ENCODE peak calls at places on chromosomes 12 and 14, in six cellular contexts. One of them, this sample, is unnamed. For H3K27me3, the result is how much of the 10 kb centered on the place peaks cover.

GRCh38 chr12:62873116-62873825 is 61.7 kb downstream of the PPM1H start:
- DNase-seq in upper lobe of right lung: no peak
- DNase-seq in GM23248: no peak
- DNase-seq in H7: no peak
- DNase-seq in uterus: no peak
- DNase-seq in mammary epithelial cell: no peak
- DNase-seq in this sample: no peak

GRCh38 chr14:77376380-77376770 is 519 bp downstream of the TMED8 start:
- DNase-seq in upper lobe of right lung: peak
- DNase-seq in GM23248: peak
- DNase-seq in H7: peak
- DNase-seq in uterus: peak
- DNase-seq in mammary epithelial cell: no peak
- DNase-seq in this sample: no peak

GRCh38 chr12:51548241-51548640 is 42.8 kb upstream of the SCN8A start:
- DNase-seq in upper lobe of right lung: no peak
- DNase-seq in GM23248: no peak
- DNase-seq in H7: no peak
- DNase-seq in uterus: no peak
- DNase-seq in mammary epithelial cell: no peak
- DNase-seq in this sample: no peak

GRCh38 chr14:28603606-28604005 is 163.0 kb upstream of the FOXG1 start:
- DNase-seq in upper lobe of right lung: no peak
- DNase-seq in GM23248: no peak
- DNase-seq in H7: no peak
- DNase-seq in uterus: no peak
- DNase-seq in mammary epithelial cell: peak
- DNase-seq in this sample: no peak

GRCh38 chr12:98578821-98579220 is 14.7 kb upstream of the SLC25A3 start:
- DNase-seq in upper lobe of right lung: no peak
- DNase-seq in GM23248: peak
- DNase-seq in H7: no peak
- DNase-seq in uterus: no peak
- DNase-seq in mammary epithelial cell: peak
- DNase-seq in this sample: no peak

GRCh38 chr12:62332598-62332997 is 72.4 kb downstream of the USP15 start:
- DNase-seq in upper lobe of right lung: no peak
- DNase-seq in GM23248: peak
- DNase-seq in H7: no peak
- DNase-seq in uterus: no peak
- DNase-seq in mammary epithelial cell: peak
- DNase-seq in this sample: no peak

GRCh38 chr14:98859301-98859700 is 412.7 kb downstream of the BCL11B start:
- DNase-seq in upper lobe of right lung: no peak
- DNase-seq in GM23248: no peak
- DNase-seq in H7: no peak
- DNase-seq in uterus: no peak
- DNase-seq in mammary epithelial cell: no peak
- DNase-seq in this sample: no peak

GRCh38 chr12:31118831-31119530 is 45.3 kb downstream of the DDX11 start:
- DNase-seq in upper lobe of right lung: no peak
- DNase-seq in GM23248: no peak
- DNase-seq in H7: peak
- DNase-seq in uterus: peak
- DNase-seq in mammary epithelial cell: no peak
- DNase-seq in this sample: no peak

GRCh38 chr14:95365401-95365800 is 45.7 kb upstream of the CLMN start:
- DNase-seq in upper lobe of right lung: no peak
- DNase-seq in GM23248: no peak
- DNase-seq in H7: no peak
- DNase-seq in uterus: no peak
- DNase-seq in mammary epithelial cell: no peak
- DNase-seq in this sample: no peak

GRCh38 chr12:14779834-14780233 is 23.4 kb downstream of the WBP11 start:
- DNase-seq in upper lobe of right lung: no peak
- DNase-seq in GM23248: no peak
- DNase-seq in H7: no peak
- DNase-seq in uterus: no peak
- DNase-seq in mammary epithelial cell: no peak
- DNase-seq in this sample: no peak

GRCh38 chr12:54341343-54341742 is 16.4 kb downstream of the COPZ1 start:
- DNase-seq in upper lobe of right lung: no peak
- DNase-seq in GM23248: no peak
- DNase-seq in H7: no peak
- DNase-seq in uterus: no peak
- DNase-seq in mammary epithelial cell: no peak
- DNase-seq in this sample: no peak

GRCh38 chr14:65949711-65950516 is 536.3 kb upstream of the CCDC196 start:
- DNase-seq in upper lobe of right lung: peak
- DNase-seq in GM23248: peak
- DNase-seq in H7: no peak
- DNase-seq in uterus: peak
- DNase-seq in mammary epithelial cell: peak
- DNase-seq in this sample: no peak

GRCh38 chr14:100800041-100800440 is 25.9 kb upstream of the MEG3 start:
- DNase-seq in upper lobe of right lung: no peak
- DNase-seq in GM23248: no peak
- DNase-seq in H7: no peak
- DNase-seq in uterus: no peak
- DNase-seq in mammary epithelial cell: no peak
- DNase-seq in this sample: no peak

GRCh38 chr14:95156153-95156764 is 1.1 kb downstream of the DICER1 start:
- DNase-seq in upper lobe of right lung: no peak
- DNase-seq in GM23248: peak
- DNase-seq in H7: peak
- DNase-seq in uterus: no peak
- DNase-seq in mammary epithelial cell: peak
- DNase-seq in this sample: no peak

GRCh38 chr12:110093631-110094311 is 30.4 kb upstream of the IFT81 start:
- DNase-seq in upper lobe of right lung: no peak
- DNase-seq in GM23248: no peak
- DNase-seq in H7: no peak
- DNase-seq in uterus: no peak
- DNase-seq in mammary epithelial cell: no peak
- DNase-seq in this sample: no peak

GRCh38 chr14:100486025-100486828 is 101.0 kb downstream of the BEGAIN start:
- DNase-seq in upper lobe of right lung: peak
- DNase-seq in GM23248: peak
- DNase-seq in H7: peak
- DNase-seq in uterus: peak
- DNase-seq in mammary epithelial cell: peak
- DNase-seq in this sample: peak

GRCh38 chr12:62190921-62191746 is 69.1 kb upstream of the USP15 start:
- DNase-seq in upper lobe of right lung: peak
- DNase-seq in GM23248: peak
- DNase-seq in H7: peak
- DNase-seq in uterus: no peak
- DNase-seq in mammary epithelial cell: no peak
- DNase-seq in this sample: no peak

GRCh38 chr12:31006416-31007152 is 67.1 kb upstream of the DDX11 start:
- DNase-seq in upper lobe of right lung: peak
- DNase-seq in GM23248: no peak
- DNase-seq in H7: no peak
- DNase-seq in uterus: peak
- DNase-seq in mammary epithelial cell: no peak
- DNase-seq in this sample: no peak

GRCh38 chr12:108955225-108955835 is 65.5 kb downstream of the SVOP start:
- DNase-seq in upper lobe of right lung: no peak
- DNase-seq in GM23248: peak
- DNase-seq in H7: no peak
- DNase-seq in uterus: no peak
- DNase-seq in mammary epithelial cell: peak
- DNase-seq in this sample: no peak

GRCh38 chr12:38983117-38983571 is 77.8 kb upstream of the CPNE8 start:
- DNase-seq in upper lobe of right lung: no peak
- DNase-seq in GM23248: no peak
- DNase-seq in H7: no peak
- DNase-seq in uterus: no peak
- DNase-seq in mammary epithelial cell: peak
- DNase-seq in this sample: no peak

GRCh38 chr14:71380271-71380670 is 473.0 kb downstream of the PCNX1 start:
- DNase-seq in upper lobe of right lung: no peak
- DNase-seq in GM23248: peak
- DNase-seq in H7: no peak
- DNase-seq in uterus: no peak
- DNase-seq in mammary epithelial cell: no peak
- DNase-seq in this sample: no peak

GRCh38 chr12:114670257-114670955 is 13.6 kb downstream of the TBX3 start:
- DNase-seq in upper lobe of right lung: no peak
- DNase-seq in GM23248: peak
- DNase-seq in H7: no peak
- DNase-seq in uterus: no peak
- DNase-seq in mammary epithelial cell: peak
- DNase-seq in this sample: no peak
- H3K27me3 ChIP-seq in upper lobe of right lung: half or more
- H3K27me3 ChIP-seq in GM23248: under half
- H3K27me3 ChIP-seq in H7: half or more
- H3K27me3 ChIP-seq in uterus: under half
- H3K27me3 ChIP-seq in mammary epithelial cell: under half
- H3K27me3 ChIP-seq in this sample: under half

GRCh38 chr12:49538740-49539403 is at the start of gene KCNH3:
- DNase-seq in upper lobe of right lung: peak
- DNase-seq in GM23248: peak
- DNase-seq in H7: peak
- DNase-seq in uterus: peak
- DNase-seq in mammary epithelial cell: peak
- DNase-seq in this sample: no peak
- H3K27me3 ChIP-seq in upper lobe of right lung: under half
- H3K27me3 ChIP-seq in GM23248: under half
- H3K27me3 ChIP-seq in H7: half or more
- H3K27me3 ChIP-seq in uterus: under half
- H3K27me3 ChIP-seq in mammary epithelial cell: under half
- H3K27me3 ChIP-seq in this sample: under half

GRCh38 chr12:106580671-106581508 is 1.9 kb upstream of the RFX4 start:
- DNase-seq in upper lobe of right lung: no peak
- DNase-seq in GM23248: no peak
- DNase-seq in H7: peak
- DNase-seq in uterus: no peak
- DNase-seq in mammary epithelial cell: no peak
- DNase-seq in this sample: no peak
- H3K27me3 ChIP-seq in upper lobe of right lung: half or more
- H3K27me3 ChIP-seq in GM23248: half or more
- H3K27me3 ChIP-seq in H7: half or more
- H3K27me3 ChIP-seq in uterus: half or more
- H3K27me3 ChIP-seq in mammary epithelial cell: half or more
- H3K27me3 ChIP-seq in this sample: under half

GRCh38 chr12:52716061-52716460 is 12.7 kb upstream of the KRT77 start:
- DNase-seq in upper lobe of right lung: no peak
- DNase-seq in GM23248: no peak
- DNase-seq in H7: no peak
- DNase-seq in uterus: no peak
- DNase-seq in mammary epithelial cell: no peak
- DNase-seq in this sample: no peak

GRCh38 chr12:52713960-52714886 is 10.9 kb upstream of the KRT77 start:
- DNase-seq in upper lobe of right lung: no peak
- DNase-seq in GM23248: peak
- DNase-seq in H7: peak
- DNase-seq in uterus: no peak
- DNase-seq in mammary epithelial cell: no peak
- DNase-seq in this sample: no peak

GRCh38 chr12:52715416-52715815 is 12.1 kb upstream of the KRT77 start:
- DNase-seq in upper lobe of right lung: peak
- DNase-seq in GM23248: no peak
- DNase-seq in H7: peak
- DNase-seq in uterus: no peak
- DNase-seq in mammary epithelial cell: peak
- DNase-seq in this sample: no peak

GRCh38 chr12:52710744-52711143 is 7.4 kb upstream of the KRT77 start:
- DNase-seq in upper lobe of right lung: no peak
- DNase-seq in GM23248: no peak
- DNase-seq in H7: no peak
- DNase-seq in uterus: no peak
- DNase-seq in mammary epithelial cell: no peak
- DNase-seq in this sample: no peak

GRCh38 chr12:52714887-52715281 is 11.6 kb upstream of the KRT77 start:
- DNase-seq in upper lobe of right lung: no peak
- DNase-seq in GM23248: no peak
- DNase-seq in H7: no peak
- DNase-seq in uterus: no peak
- DNase-seq in mammary epithelial cell: no peak
- DNase-seq in this sample: no peak
- H3K27me3 ChIP-seq in upper lobe of right lung: under half
- H3K27me3 ChIP-seq in GM23248: half or more
- H3K27me3 ChIP-seq in H7: under half
- H3K27me3 ChIP-seq in uterus: under half
- H3K27me3 ChIP-seq in mammary epithelial cell: under half
- H3K27me3 ChIP-seq in this sample: under half

GRCh38 chr12:23947395-23947794 is 2.1 kb downstream of the SOX5 start:
- DNase-seq in upper lobe of right lung: no peak
- DNase-seq in GM23248: no peak
- DNase-seq in H7: no peak
- DNase-seq in uterus: no peak
- DNase-seq in mammary epithelial cell: no peak
- DNase-seq in this sample: no peak
- H3K27me3 ChIP-seq in upper lobe of right lung: under half
- H3K27me3 ChIP-seq in GM23248: under half
- H3K27me3 ChIP-seq in H7: under half
- H3K27me3 ChIP-seq in uterus: under half
- H3K27me3 ChIP-seq in mammary epithelial cell: under half
- H3K27me3 ChIP-seq in this sample: under half

GRCh38 chr14:75981826-75982723 is at the start of gene TGFB3:
- DNase-seq in upper lobe of right lung: peak
- DNase-seq in GM23248: peak
- DNase-seq in H7: no peak
- DNase-seq in uterus: peak
- DNase-seq in mammary epithelial cell: peak
- DNase-seq in this sample: peak

GRCh38 chr14:75981426-75981825 is 369 bp downstream of the TGFB3 start:
- DNase-seq in upper lobe of right lung: no peak
- DNase-seq in GM23248: no peak
- DNase-seq in H7: peak
- DNase-seq in uterus: peak
- DNase-seq in mammary epithelial cell: no peak
- DNase-seq in this sample: no peak

GRCh38 chr14:75979071-75979571 is 2.7 kb downstream of the TGFB3 start:
- DNase-seq in upper lobe of right lung: no peak
- DNase-seq in GM23248: peak
- DNase-seq in H7: peak
- DNase-seq in uterus: peak
- DNase-seq in mammary epithelial cell: no peak
- DNase-seq in this sample: no peak

GRCh38 chr14:75979641-75980422 is 2.0 kb downstream of the TGFB3 start:
- DNase-seq in upper lobe of right lung: no peak
- DNase-seq in GM23248: peak
- DNase-seq in H7: peak
- DNase-seq in uterus: peak
- DNase-seq in mammary epithelial cell: no peak
- DNase-seq in this sample: no peak

GRCh38 chr14:75980856-75981255 is 939 bp downstream of the TGFB3 start:
- DNase-seq in upper lobe of right lung: no peak
- DNase-seq in GM23248: peak
- DNase-seq in H7: no peak
- DNase-seq in uterus: peak
- DNase-seq in mammary epithelial cell: no peak
- DNase-seq in this sample: no peak
- H3K27me3 ChIP-seq in upper lobe of right lung: under half
- H3K27me3 ChIP-seq in GM23248: under half
- H3K27me3 ChIP-seq in H7: under half
- H3K27me3 ChIP-seq in uterus: under half
- H3K27me3 ChIP-seq in mammary epithelial cell: under half
- H3K27me3 ChIP-seq in this sample: under half

GRCh38 chr12:53195516-53196420 is 11.3 kb downstream of the ITGB7 start:
- DNase-seq in upper lobe of right lung: no peak
- DNase-seq in GM23248: peak
- DNase-seq in H7: peak
- DNase-seq in uterus: no peak
- DNase-seq in mammary epithelial cell: peak
- DNase-seq in this sample: no peak
- H3K27me3 ChIP-seq in upper lobe of right lung: under half
- H3K27me3 ChIP-seq in GM23248: under half
- H3K27me3 ChIP-seq in H7: half or more
- H3K27me3 ChIP-seq in uterus: under half
- H3K27me3 ChIP-seq in mammary epithelial cell: under half
- H3K27me3 ChIP-seq in this sample: under half

This sample was measured in vagina.